ENCODE peak calls at places on chromosomes 7 and 10, in five cellular contexts. V, U, B, C and E are unnamed samples.

GRCh38 chr10:130400890-130401289 is 264.7 kb downstream of the GLRX3 start:
- DNase-seq in V (no peak), U (no peak), B (no peak), C (no peak), E (no peak)

GRCh38 chr7:151381333-151382078 is 28.3 kb downstream of the WDR86 start:
- DNase-seq in V (no peak), U (peak; percentile 72), B (no peak), C (peak; percentile 85), E (no peak)

GRCh38 chr7:47241112-47242065 is 340.5 kb downstream of the TNS3 start:
- DNase-seq in V (no peak), U (no peak), B (no peak), C (no peak), E (no peak)

GRCh38 chr7:151773795-151774194 is 103.1 kb downstream of the PRKAG2 start:
- DNase-seq in V (no peak), U (no peak), B (no peak), C (no peak), E (no peak)

GRCh38 chr10:132489053-132489703 is 48.4 kb upstream of the INPP5A start:
- DNase-seq in V (no peak), U (peak; percentile 64), B (peak; percentile 55), C (no peak), E (peak; percentile 57)

GRCh38 chr10:47207894-47208469 is 92.0 kb upstream of the GDF10 start:
- DNase-seq in V (no peak), U (no peak), B (no peak), C (no peak), E (no peak)

GRCh38 chr10:13693783-13694450 is 107.2 kb downstream of the PRPF18 start:
- DNase-seq in V (no peak), U (no peak), B (no peak), C (no peak), E (no peak)

GRCh38 chr10:113987805-113988204 is 55.9 kb upstream of the ADRB1 start:
- DNase-seq in V (no peak), U (no peak), B (no peak), C (no peak), E (no peak)

GRCh38 chr10:121291828-121292227 is 306.4 kb downstream of the FGFR2 start:
- DNase-seq in V (no peak), U (no peak), B (no peak), C (no peak), E (no peak)

GRCh38 chr7:17239683-17240521 is 58.5 kb upstream of the AHR start:
- DNase-seq in V (no peak), U (no peak), B (no peak), C (no peak), E (no peak)

GRCh38 chr10:80194373-80195045 is 10.8 kb downstream of the ANXA11 start:
- DNase-seq in V (no peak), U (no peak), B (no peak), C (peak; percentile 50), E (no peak)

GRCh38 chr7:96284838-96285237 is 37.1 kb downstream of the SLC25A13 start:
- DNase-seq in V (no peak), U (no peak), B (no peak), C (no peak), E (no peak)

GRCh38 chr10:59562126-59562525 is 147.5 kb downstream of the SLC16A9 start:
- DNase-seq in V (no peak), U (no peak), B (no peak), C (no peak), E (no peak)

GRCh38 chr7:16695621-16696237 is 49.7 kb downstream of the BZW2 start:
- DNase-seq in V (peak; percentile 36), U (no peak), B (no peak), C (peak; percentile 65), E (no peak)

GRCh38 chr7:78673272-78673671 is 780.2 kb downstream of the MAGI2 start:
- DNase-seq in V (no peak), U (no peak), B (no peak), C (no peak), E (no peak)

GRCh38 chr10:10811562-10811961 is 206.1 kb upstream of the CELF2 start:
- DNase-seq in V (no peak), U (no peak), B (no peak), C (no peak), E (no peak)

GRCh38 chr10:78906734-78907385 is 161.9 kb upstream of the ZMIZ1 start:
- DNase-seq in V (no peak), U (no peak), B (no peak), C (no peak), E (peak; percentile 18)

GRCh38 chr7:73909051-73909941 is 48.3 kb downstream of the TMEM270 start:
- DNase-seq in V (no peak), U (peak; percentile 58), B (no peak), C (no peak), E (no peak)

GRCh38 chr7:122886357-122887081 is at the start of gene CADPS2:
- DNase-seq in V (peak; percentile 71), U (peak; percentile 95), B (peak; percentile 95), C (peak; percentile 85), E (peak; percentile 82)

GRCh38 chr7:120843121-120843520 is 14.8 kb downstream of the TSPAN12 start:
- DNase-seq in V (no peak), U (no peak), B (no peak), C (no peak), E (no peak)

GRCh38 chr10:90227786-90228185 is 526.4 kb downstream of the KIF20B start:
- DNase-seq in V (no peak), U (no peak), B (no peak), C (no peak), E (no peak)

GRCh38 chr10:131676448-131676847 is 224.4 kb upstream of the PPP2R2D start:
- DNase-seq in V (no peak), U (no peak), B (no peak), C (no peak), E (no peak)

GRCh38 chr10:109698888-109699685 is 224.2 kb downstream of the XPNPEP1 start:
- DNase-seq in V (no peak), U (no peak), B (no peak), C (no peak), E (no peak)

GRCh38 chr7:142568430-142569097 is 180.7 kb upstream of the PRSS1 start:
- DNase-seq in V (no peak), U (no peak), B (no peak), C (no peak), E (no peak)

GRCh38 chr7:142890838-142891485 is 5.4 kb upstream of the TRPV6 start:
- DNase-seq in V (no peak), U (no peak), B (no peak), C (no peak), E (no peak)

GRCh38 chr7:80135306-80136104 is 874 bp downstream of the GNAI1 start:
- DNase-seq in V (no peak), U (no peak), B (no peak), C (peak; percentile 38), E (no peak)

GRCh38 chr7:68420342-68420750 is 1177.9 kb upstream of the AUTS2 start:
- DNase-seq in V (no peak), U (no peak), B (no peak), C (no peak), E (no peak)

GRCh38 chr7:9939171-9939570 is 1034.5 kb upstream of the PHF14 start:
- DNase-seq in V (no peak), U (no peak), B (no peak), C (no peak), E (no peak)

DNA sequence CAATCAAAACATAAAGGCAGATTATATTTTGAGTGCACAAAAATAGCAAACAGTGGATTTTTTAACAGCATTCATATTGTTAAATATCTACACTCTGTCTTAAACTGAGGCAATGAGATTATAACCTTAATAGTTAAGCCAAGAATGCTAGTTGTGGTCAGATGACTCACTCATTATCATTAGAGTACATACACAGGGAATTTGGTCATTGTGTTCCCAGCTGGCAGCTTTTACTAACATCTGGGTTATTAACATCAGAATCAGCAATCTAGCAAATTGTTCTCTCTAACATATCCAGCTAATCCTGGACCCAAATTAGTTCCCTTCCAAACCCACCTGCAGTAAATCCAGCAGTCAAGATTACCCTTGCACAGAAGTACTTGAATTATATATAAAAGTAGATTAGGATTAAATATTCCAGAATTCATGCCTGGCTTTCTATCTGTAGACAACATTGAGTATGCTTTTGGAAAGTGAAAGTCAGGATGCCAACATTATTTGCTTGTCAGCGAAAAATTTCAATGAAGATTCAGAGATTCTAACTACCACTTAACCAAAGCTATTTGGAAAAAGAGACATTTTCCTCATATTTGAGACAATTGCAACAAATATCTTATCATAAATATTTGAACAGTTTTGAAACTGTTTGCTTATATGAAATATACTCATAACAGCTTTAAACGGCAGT is 1035.6 kb upstream of the PHF14 start:
- DNase-seq in V (no peak), U (no peak), B (no peak), C (peak; percentile 62), E (no peak)
- H3K27ac ChIP-seq in V (no peak overlapping the region), U (no peak overlapping the region), B (no peak overlapping the region), C (peak overlapping the region; percentile 81), E (no peak overlapping the region)

GRCh38 chr7:2355079-2356008 is 717 bp downstream of the EIF3B start:
- DNase-seq in V (no peak), U (no peak), B (peak; percentile 82), C (peak; percentile 75), E (no peak)

GRCh38 chr7:2354173-2355078 is at the start of gene EIF3B:
- DNase-seq in V (peak; percentile 86), U (peak; percentile 96), B (peak; percentile 93), C (peak; percentile 95), E (peak; percentile 86)

GRCh38 chr7:2353650-2354172 is 916 bp upstream of the EIF3B start:
- DNase-seq in V (peak; percentile 85), U (peak; percentile 96), B (peak; percentile 94), C (peak; percentile 89), E (peak; percentile 87)

GRCh38 chr7:2350055-2350454 is 4.6 kb upstream of the EIF3B start:
- DNase-seq in V (no peak), U (no peak), B (peak; percentile 13), C (no peak), E (no peak)

GRCh38 chr7:2353113-2353512 is 1.5 kb upstream of the EIF3B start:
- DNase-seq in V (no peak), U (no peak), B (no peak), C (no peak), E (no peak)
- H3K4me3 ChIP-seq in V (peak overlapping the region; percentile 91), U (peak overlapping the region; percentile 89), B (no peak overlapping the region), C (peak overlapping the region; percentile 58), E (peak overlapping the region; percentile 96)

GRCh38 chr7:157313645-157314044 is 23.2 kb upstream of the DNAJB6 start:
- DNase-seq in V (no peak), U (no peak), B (no peak), C (no peak), E (no peak)
- H3K27ac ChIP-seq in V (no peak overlapping the region), U (no peak overlapping the region), B (no peak overlapping the region), C (no peak overlapping the region), E (no peak overlapping the region)

GRCh38 chr7:64665980-64666674 is at the start of gene ZNF107:
- DNase-seq in V (peak; percentile 95), U (peak; percentile 97), B (peak; percentile 93), C (peak; percentile 94), E (peak; percentile 92)

GRCh38 chr7:64672414-64672813 is 6.5 kb downstream of the ZNF107 start:
- DNase-seq in V (no peak), U (no peak), B (no peak), C (no peak), E (no peak)

GRCh38 chr7:64667311-64667710 is 1.4 kb downstream of the ZNF107 start:
- DNase-seq in V (no peak), U (no peak), B (no peak), C (no peak), E (no peak)
- H3K4me3 ChIP-seq in V (peak overlapping the region; percentile 84), U (no peak overlapping the region), B (no peak overlapping the region), C (peak overlapping the region; percentile 89), E (no peak overlapping the region)

GRCh38 chr10:124152781-124153600 is 59.6 kb upstream of the CHST15 start:
- DNase-seq in V (peak; percentile 72), U (peak; percentile 86), B (no peak), C (peak; percentile 23), E (peak; percentile 94)
- H3K27ac ChIP-seq in V (peak overlapping the region; percentile 69), U (no peak overlapping the region), B (no peak overlapping the region), C (no peak overlapping the region), E (peak overlapping the region; percentile 96)

GRCh38 chr7:105874055-105874454 is 2.3 kb downstream of the ATXN7L1 start:
- DNase-seq in V (no peak), U (no peak), B (no peak), C (no peak), E (no peak)
- H3K4me3 ChIP-seq in V (no peak overlapping the region), U (no peak overlapping the region), B (no peak overlapping the region), C (no peak overlapping the region), E (no peak overlapping the region)